ENCODE peak calls at places on chromosome 6, in four cellular contexts. P, Y, J and R are unnamed samples.

GRCh38 chr6:141829996-141830395 is 302.7 kb upstream of the GJE1 start:
- DNase-seq in P (no peak), Y (no peak), J (no peak), R (no peak)

GRCh38 chr6:89750338-89750737 is 69.3 kb downstream of the MDN1 start:
- DNase-seq in P (no peak), Y (no peak), J (no peak), R (no peak)

GRCh38 chr6:150191809-150192208 is 49.0 kb downstream of the PPP1R14C start:
- DNase-seq in P (no peak), Y (no peak), J (peak), R (no peak)

GRCh38 chr6:84135291-84135690 is 92.2 kb downstream of the CEP162 start:
- DNase-seq in P (no peak), Y (no peak), J (no peak), R (no peak)

GRCh38 chr6:26270903-26271639 is 93.9 kb upstream of the BTN3A2 start:
- DNase-seq in P (peak), Y (peak), J (peak), R (peak)

GRCh38 chr6:168035098-168035660 is 37.7 kb downstream of the KIF25 start:
- DNase-seq in P (peak), Y (no peak), J (peak), R (peak)

GRCh38 chr6:137231156-137231555 is 12.0 kb upstream of the IFNGR1 start:
- DNase-seq in P (no peak), Y (no peak), J (no peak), R (no peak)

GRCh38 chr6:73983367-73983766 is 287.4 kb downstream of the CD109 start:
- DNase-seq in P (no peak), Y (no peak), J (no peak), R (peak)

GRCh38 chr6:167573461-167574215 is 248.8 kb downstream of the TTLL2 start:
- DNase-seq in P (peak), Y (no peak), J (no peak), R (no peak)

GRCh38 chr6:116783852-116784251 is 18.3 kb upstream of the FAM162B start:
- DNase-seq in P (peak), Y (no peak), J (no peak), R (peak)

GRCh38 chr6:21263531-21264287 is 329.8 kb upstream of the SOX4 start:
- DNase-seq in P (peak), Y (no peak), J (no peak), R (no peak)

GRCh38 chr6:168885741-168886140 is 367.9 kb downstream of the THBS2 start:
- DNase-seq in P (no peak), Y (no peak), J (no peak), R (no peak)

GRCh38 chr6:144411506-144412165 is 126.5 kb downstream of the UTRN start:
- DNase-seq in P (no peak), Y (no peak), J (no peak), R (peak)

GRCh38 chr6:146909886-146910285 is 294.3 kb upstream of the STXBP5 start:
- DNase-seq in P (no peak), Y (no peak), J (no peak), R (no peak)

GRCh38 chr6:56334937-56335336 is 87.6 kb upstream of the COL21A1 start:
- DNase-seq in P (peak), Y (no peak), J (no peak), R (peak)

GRCh38 chr6:144285798-144286502 is 815 bp downstream of the UTRN start:
- DNase-seq in P (no peak), Y (peak), J (peak), R (peak)

GRCh38 chr6:2959909-2960719 is 11.3 kb downstream of the SERPINB6 start:
- DNase-seq in P (peak), Y (no peak), J (no peak), R (peak)

GRCh38 chr6:36642913-36643817 is 35.3 kb upstream of the CDKN1A start:
- DNase-seq in P (peak), Y (no peak), J (peak), R (peak)

GRCh38 chr6:24673625-24674024 is 6.7 kb downstream of the ACOT13 start:
- DNase-seq in P (no peak), Y (no peak), J (no peak), R (no peak)

GRCh38 chr6:100897671-100898070 is 16.5 kb upstream of the ASCC3 start:
- DNase-seq in P (no peak), Y (no peak), J (no peak), R (no peak)

GRCh38 chr6:18126116-18126515 is 3.6 kb upstream of the NHLRC1 start:
- DNase-seq in P (no peak), Y (no peak), J (no peak), R (peak)

GRCh38 chr6:155116571-155116910 is 121.4 kb downstream of the TIAM2 start:
- DNase-seq in P (no peak), Y (no peak), J (no peak), R (no peak)

GRCh38 chr6:150410395-150410794 is 41.6 kb downstream of the IYD start:
- DNase-seq in P (no peak), Y (no peak), J (no peak), R (no peak)

GRCh38 chr6:12592634-12593033 is 123.9 kb upstream of the PHACTR1 start:
- DNase-seq in P (no peak), Y (no peak), J (no peak), R (peak)

GRCh38 chr6:108733706-108734105 is 114.5 kb upstream of the ARMC2 start:
- DNase-seq in P (no peak), Y (no peak), J (no peak), R (no peak)

GRCh38 chr6:148573922-148574321 is 172.9 kb upstream of the UST start:
- DNase-seq in P (no peak), Y (no peak), J (no peak), R (no peak)

GRCh38 chr6:144460224-144461095 is 175.3 kb downstream of the UTRN start:
- DNase-seq in P (no peak), Y (peak), J (no peak), R (no peak)